ENCODE peak calls at places on chromosomes 5 and 9, in ten cellular contexts. X, B, U, W, H, V, N, P, E and O are unnamed samples.

GRCh38 chr9:115770521-115770920 is 383.1 kb upstream of the PAPPA start:
- DNase-seq in X (no peak), B (no peak), U (no peak), W (no peak), H (no peak), V (no peak), N (no peak), P (no peak), E (no peak), O (no peak)

GRCh38 chr9:13035822-13036221 is 243.7 kb downstream of the MPDZ start:
- DNase-seq in X (no peak), B (no peak), U (no peak), W (no peak), H (no peak), V (no peak), N (no peak), P (no peak), E (no peak), O (no peak)

GRCh38 chr5:62371409-62371808 is 32.3 kb downstream of the DIMT1 start:
- DNase-seq in X (no peak), B (no peak), U (no peak), W (no peak), H (no peak), V (no peak), N (no peak), P (no peak), E (no peak), O (no peak)

GRCh38 chr5:151772868-151773561 is 1.3 kb downstream of the G3BP1 start:
- DNase-seq in X (peak), B (no peak), U (peak), W (no peak), H (peak), V (peak), N (peak), P (peak), E (peak), O (no peak)

GRCh38 chr9:21661626-21662025 is 140.8 kb upstream of the MTAP start:
- DNase-seq in X (no peak), B (no peak), U (no peak), W (no peak), H (no peak), V (no peak), N (peak), P (no peak), E (no peak), O (no peak)

GRCh38 chr9:129962889-129963703 is 79.9 kb downstream of the FNBP1 start:
- DNase-seq in X (peak), B (peak), U (peak), W (no peak), H (no peak), V (peak), N (peak), P (peak), E (no peak), O (no peak)

GRCh38 chr9:113709721-113710120 is 166.4 kb upstream of the ZNF618 start:
- DNase-seq in X (no peak), B (no peak), U (no peak), W (no peak), H (no peak), V (no peak), N (no peak), P (no peak), E (no peak), O (no peak)

GRCh38 chr9:97554566-97555075 is 53.2 kb downstream of the TMOD1 start:
- DNase-seq in X (no peak), B (no peak), U (no peak), W (no peak), H (no peak), V (no peak), N (no peak), P (no peak), E (no peak), O (no peak)

GRCh38 chr9:4769321-4770080 is 23.2 kb upstream of the RCL1 start:
- DNase-seq in X (no peak), B (no peak), U (peak), W (no peak), H (no peak), V (no peak), N (peak), P (no peak), E (no peak), O (no peak)

GRCh38 chr5:132388244-132389050 is 18.9 kb downstream of the SLC22A5 start:
- DNase-seq in X (no peak), B (no peak), U (peak), W (no peak), H (no peak), V (peak), N (no peak), P (no peak), E (no peak), O (no peak)

GRCh38 chr9:129084087-129084486 is 3.2 kb downstream of the DOLPP1 start:
- DNase-seq in X (no peak), B (no peak), U (no peak), W (no peak), H (no peak), V (no peak), N (no peak), P (no peak), E (no peak), O (no peak)

GRCh38 chr5:89097103-89097502 is 214.1 kb upstream of the MEF2C start:
- DNase-seq in X (no peak), B (no peak), U (no peak), W (no peak), H (no peak), V (no peak), N (no peak), P (no peak), E (no peak), O (no peak)

GRCh38 chr9:27866741-27867140 is 293.5 kb upstream of the C9orf72 start:
- DNase-seq in X (no peak), B (no peak), U (no peak), W (no peak), H (no peak), V (no peak), N (no peak), P (no peak), E (no peak), O (no peak)

GRCh38 chr5:2575292-2575691 is 176.2 kb downstream of the IRX2 start:
- DNase-seq in X (no peak), B (no peak), U (no peak), W (no peak), H (no peak), V (no peak), N (no peak), P (no peak), E (no peak), O (no peak)

GRCh38 chr9:110027624-110028023 is 180.3 kb downstream of the C9orf152 start:
- DNase-seq in X (no peak), B (no peak), U (peak), W (no peak), H (no peak), V (no peak), N (no peak), P (no peak), E (no peak), O (no peak)

GRCh38 chr5:134128648-134128995 is 14.1 kb downstream of the TCF7 start:
- DNase-seq in X (no peak), B (no peak), U (no peak), W (no peak), H (no peak), V (no peak), N (no peak), P (no peak), E (no peak), O (no peak)

GRCh38 chr9:90851444-90851843 is 49.8 kb downstream of the SYK start:
- DNase-seq in X (no peak), B (no peak), U (no peak), W (no peak), H (peak), V (no peak), N (no peak), P (no peak), E (no peak), O (no peak)

GRCh38 chr5:158679221-158679641 is 420.5 kb downstream of the EBF1 start:
- DNase-seq in X (no peak), B (no peak), U (no peak), W (no peak), H (no peak), V (no peak), N (no peak), P (no peak), E (no peak), O (no peak)

GRCh38 chr9:128098017-128098935 is 29.3 kb downstream of the PTGES2 start:
- DNase-seq in X (peak), B (peak), U (peak), W (peak), H (peak), V (no peak), N (peak), P (peak), E (peak), O (peak)

GRCh38 chr5:143245929-143246561 is 157.4 kb downstream of the NR3C1 start:
- DNase-seq in X (no peak), B (no peak), U (peak), W (peak), H (peak), V (no peak), N (peak), P (peak), E (no peak), O (peak)

GRCh38 chr5:17156463-17156862 is 61.0 kb upstream of the BASP1 start:
- DNase-seq in X (no peak), B (no peak), U (no peak), W (no peak), H (peak), V (no peak), N (no peak), P (no peak), E (no peak), O (no peak)

GRCh38 chr9:86572904-86573303 is 218.7 kb upstream of the TUT7 start:
- DNase-seq in X (no peak), B (no peak), U (no peak), W (no peak), H (no peak), V (no peak), N (no peak), P (no peak), E (no peak), O (no peak)

GRCh38 chr9:113999256-114000062 is 78.6 kb downstream of the AMBP start:
- DNase-seq in X (no peak), B (no peak), U (no peak), W (no peak), H (no peak), V (no peak), N (peak), P (no peak), E (no peak), O (no peak)

GRCh38 chr5:174231961-174232487 is 186.5 kb downstream of the NSG2 start:
- DNase-seq in X (no peak), B (no peak), U (peak), W (no peak), H (no peak), V (no peak), N (no peak), P (no peak), E (no peak), O (no peak)

GRCh38 chr5:95590880-95591279 is 29.0 kb upstream of the GPR150 start:
- DNase-seq in X (no peak), B (no peak), U (peak), W (no peak), H (no peak), V (no peak), N (no peak), P (no peak), E (no peak), O (no peak)